ENCODE peak calls at places on chromosomes 6 and 20, in four cellular contexts. One of them, this sample, is unnamed.

GRCh38 chr6:41728073-41728936 is 7.1 kb downstream of the TFEB start:
- DNase-seq in cardiac muscle cell: no peak
- DNase-seq in transverse colon: peak
- DNase-seq in cardiac fibroblast: no peak
- DNase-seq in this sample: no peak

GRCh38 chr6:12851123-12851695 is 134.6 kb downstream of the PHACTR1 start:
- DNase-seq in cardiac muscle cell: peak
- DNase-seq in transverse colon: no peak
- DNase-seq in cardiac fibroblast: peak
- DNase-seq in this sample: no peak

GRCh38 chr20:50120935-50121693 is 8.2 kb upstream of the UBE2V1 start:
- DNase-seq in cardiac muscle cell: peak
- DNase-seq in transverse colon: peak
- DNase-seq in cardiac fibroblast: peak
- DNase-seq in this sample: peak

GRCh38 chr6:37794825-37795224 is 24.7 kb upstream of the ZFAND3 start:
- DNase-seq in cardiac muscle cell: no peak
- DNase-seq in transverse colon: no peak
- DNase-seq in cardiac fibroblast: peak
- DNase-seq in this sample: no peak

GRCh38 chr20:37314617-37315292 is 25.3 kb downstream of the MANBAL start:
- DNase-seq in cardiac muscle cell: peak
- DNase-seq in transverse colon: no peak
- DNase-seq in cardiac fibroblast: no peak
- DNase-seq in this sample: peak

GRCh38 chr6:24149836-24150235 is 23.8 kb downstream of the NRSN1 start:
- DNase-seq in cardiac muscle cell: no peak
- DNase-seq in transverse colon: no peak
- DNase-seq in cardiac fibroblast: no peak
- DNase-seq in this sample: no peak

GRCh38 chr6:108715832-108716231 is 132.4 kb upstream of the ARMC2 start:
- DNase-seq in cardiac muscle cell: peak
- DNase-seq in transverse colon: no peak
- DNase-seq in cardiac fibroblast: peak
- DNase-seq in this sample: no peak

GRCh38 chr20:57991211-57991841 is 237.1 kb downstream of the ANKRD60 start:
- DNase-seq in cardiac muscle cell: peak
- DNase-seq in transverse colon: peak
- DNase-seq in cardiac fibroblast: no peak
- DNase-seq in this sample: no peak

GRCh38 chr6:159655409-159655988 is 37.5 kb downstream of the SOD2 start:
- DNase-seq in cardiac muscle cell: no peak
- DNase-seq in transverse colon: no peak
- DNase-seq in cardiac fibroblast: no peak
- DNase-seq in this sample: no peak

DNA sequence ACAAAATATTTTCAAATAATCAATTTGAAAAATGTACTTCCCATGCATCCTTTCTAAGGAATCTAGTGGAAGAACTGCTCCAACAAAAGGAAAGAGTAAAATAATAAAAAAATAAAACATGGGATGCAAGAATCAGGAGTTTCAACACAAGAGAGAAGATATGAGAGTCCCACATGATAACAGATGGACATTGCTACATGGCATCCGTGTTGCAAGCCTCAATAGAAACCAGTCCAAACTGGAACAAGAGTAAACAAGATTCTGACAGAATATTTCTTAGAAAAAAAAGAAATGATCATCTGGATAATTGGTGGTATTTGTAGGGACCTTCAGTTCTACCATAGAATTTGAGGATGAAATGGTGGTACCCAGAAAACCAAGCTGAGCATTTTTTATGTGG is 186.8 kb downstream of the FRK start:
- DNase-seq in cardiac muscle cell: no peak
- DNase-seq in transverse colon: no peak
- DNase-seq in cardiac fibroblast: no peak
- DNase-seq in this sample: no peak
- TF ChIP-seq CTCF in cardiac muscle cell: no peak
- TF ChIP-seq CTCF in transverse colon: no peak
- TF ChIP-seq CTCF in cardiac fibroblast: no peak
- TF ChIP-seq CTCF in this sample: no peak

GRCh38 chr20:62920039-62920645 is 6.2 kb downstream of the DIDO1 start:
- DNase-seq in cardiac muscle cell: no peak
- DNase-seq in transverse colon: no peak
- DNase-seq in cardiac fibroblast: no peak
- DNase-seq in this sample: no peak

GRCh38 chr20:62916703-62917476 is 9.4 kb downstream of the DIDO1 start:
- DNase-seq in cardiac muscle cell: no peak
- DNase-seq in transverse colon: no peak
- DNase-seq in cardiac fibroblast: no peak
- DNase-seq in this sample: no peak

GRCh38 chr20:62917720-62918119 is 8.6 kb downstream of the DIDO1 start:
- DNase-seq in cardiac muscle cell: no peak
- DNase-seq in transverse colon: no peak
- DNase-seq in cardiac fibroblast: no peak
- DNase-seq in this sample: no peak

GRCh38 chr20:62918137-62918536 is 8.2 kb downstream of the DIDO1 start:
- DNase-seq in cardiac muscle cell: no peak
- DNase-seq in transverse colon: no peak
- DNase-seq in cardiac fibroblast: no peak
- DNase-seq in this sample: no peak

GRCh38 chr20:62918830-62919229 is 7.5 kb downstream of the DIDO1 start:
- DNase-seq in cardiac muscle cell: no peak
- DNase-seq in transverse colon: no peak
- DNase-seq in cardiac fibroblast: no peak
- DNase-seq in this sample: no peak
- H3K4me3 ChIP-seq in cardiac muscle cell: no peak
- H3K4me3 ChIP-seq in transverse colon: no peak
- H3K4me3 ChIP-seq in cardiac fibroblast: no peak
- H3K4me3 ChIP-seq in this sample: no peak

GRCh38 chr6:90859612-90860011 is 272.7 kb upstream of the MAP3K7 start:
- DNase-seq in cardiac muscle cell: no peak
- DNase-seq in transverse colon: no peak
- DNase-seq in cardiac fibroblast: no peak
- DNase-seq in this sample: no peak
- TF ChIP-seq CTCF in cardiac muscle cell: no peak
- TF ChIP-seq CTCF in transverse colon: no peak
- TF ChIP-seq CTCF in cardiac fibroblast: no peak
- TF ChIP-seq CTCF in this sample: no peak

DNA sequence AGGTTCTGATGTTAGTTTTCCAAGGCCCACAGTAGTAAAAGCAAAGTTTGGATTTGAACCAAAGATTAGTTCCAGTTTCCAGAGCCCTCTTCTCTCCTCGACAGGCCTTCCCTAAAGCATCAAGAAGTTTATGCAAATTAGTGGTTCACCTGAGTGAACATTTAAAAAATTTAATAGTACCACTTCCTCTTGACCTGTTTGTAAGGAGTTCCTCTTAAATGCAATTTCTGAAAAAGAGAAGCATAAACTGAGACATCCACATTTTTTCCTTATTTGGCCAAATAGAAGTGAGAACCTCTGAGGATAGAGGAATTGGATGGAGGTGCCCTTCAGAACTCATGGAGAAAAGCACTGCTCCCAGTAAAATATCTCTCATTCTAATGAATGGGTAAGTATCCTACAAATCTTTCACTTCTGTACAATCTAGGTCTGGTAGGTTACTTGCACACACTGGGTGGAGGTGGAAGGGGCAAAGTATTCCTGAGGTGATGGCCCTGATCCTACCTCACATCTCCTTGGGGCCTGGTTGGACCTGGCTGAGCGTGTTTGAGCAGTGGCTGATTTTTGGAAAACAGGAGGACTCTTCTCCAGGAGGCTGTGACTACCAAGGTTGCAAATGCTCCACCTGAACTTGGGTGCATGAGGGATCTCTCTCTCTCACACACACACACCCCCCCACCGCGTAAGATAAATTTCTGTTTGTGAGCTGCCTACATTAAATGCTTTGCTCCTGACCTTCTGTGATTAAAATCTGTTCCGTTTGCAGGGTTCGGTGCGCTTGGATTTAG is 1.0 kb upstream of the DSE start:
- DNase-seq in cardiac muscle cell: no peak
- DNase-seq in transverse colon: no peak
- DNase-seq in cardiac fibroblast: no peak
- DNase-seq in this sample: no peak
- H3K4me3 ChIP-seq in cardiac muscle cell: peak
- H3K4me3 ChIP-seq in transverse colon: no peak
- H3K4me3 ChIP-seq in cardiac fibroblast: peak
- H3K4me3 ChIP-seq in this sample: peak

DNA sequence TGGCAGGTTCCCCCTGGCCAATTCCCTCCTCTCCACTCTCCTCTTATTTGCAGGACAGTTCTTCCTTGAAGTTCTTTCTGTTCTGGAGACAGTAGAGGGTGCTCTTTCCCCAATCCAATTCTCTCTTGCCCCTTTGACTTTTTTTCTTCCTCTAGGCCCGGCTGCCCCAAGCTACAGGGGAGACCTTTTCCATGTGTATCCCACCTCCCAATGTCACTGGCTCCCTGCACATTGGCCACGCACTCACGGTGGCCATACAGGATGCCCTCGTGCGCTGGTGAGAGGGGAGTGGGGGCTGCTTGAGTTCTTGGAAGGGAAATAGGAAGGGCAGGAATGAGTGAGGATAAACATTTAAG is 1.5 kb downstream of the VARS2 start:
- DNase-seq in cardiac muscle cell: peak
- DNase-seq in transverse colon: no peak
- DNase-seq in cardiac fibroblast: peak
- DNase-seq in this sample: no peak
- TF ChIP-seq CTCF in cardiac muscle cell: peak
- TF ChIP-seq CTCF in transverse colon: peak
- TF ChIP-seq CTCF in cardiac fibroblast: peak
- TF ChIP-seq CTCF in this sample: peak

DNA sequence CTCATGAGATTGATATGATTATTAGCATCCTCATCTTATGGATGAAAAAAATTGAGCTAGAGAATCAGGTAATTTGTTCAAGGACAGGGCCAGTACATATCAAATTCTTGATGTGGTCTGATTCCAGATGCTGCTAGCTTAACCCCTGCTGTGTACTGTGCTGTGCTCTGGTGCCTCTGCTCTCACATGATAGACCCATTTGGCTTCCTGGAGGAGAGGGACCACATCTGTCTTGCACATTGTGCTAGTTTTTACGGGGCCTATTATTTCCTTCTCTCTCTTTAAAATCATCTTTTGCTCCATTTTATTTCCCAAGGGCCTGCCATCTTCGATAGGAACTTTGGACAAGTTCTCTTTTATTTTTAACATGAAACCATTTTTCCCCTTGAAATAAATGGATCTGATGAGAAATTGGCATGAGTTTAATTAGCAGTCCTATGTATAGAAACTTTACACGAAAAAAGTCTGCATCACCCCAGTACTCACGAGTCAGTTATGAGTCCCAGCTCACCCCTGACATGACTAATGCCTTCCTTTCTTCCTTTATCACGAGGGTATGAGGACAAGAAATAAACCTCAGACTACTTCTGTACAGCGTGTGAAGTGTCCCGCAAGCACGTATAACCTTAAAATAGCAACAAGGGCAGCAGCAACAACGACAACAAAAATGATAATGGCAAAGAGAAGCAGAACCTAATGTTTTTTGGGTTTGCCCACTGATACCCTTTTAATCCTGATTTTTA is 26.5 kb downstream of the CD109 start:
- DNase-seq in cardiac muscle cell: peak
- DNase-seq in transverse colon: no peak
- DNase-seq in cardiac fibroblast: peak
- DNase-seq in this sample: no peak
- H3K4me3 ChIP-seq in cardiac muscle cell: no peak
- H3K4me3 ChIP-seq in transverse colon: no peak
- H3K4me3 ChIP-seq in cardiac fibroblast: no peak
- H3K4me3 ChIP-seq in this sample: no peak

GRCh38 chr6:163180874-163181541 is 233.5 kb upstream of the QKI start:
- DNase-seq in cardiac muscle cell: peak
- DNase-seq in transverse colon: peak
- DNase-seq in cardiac fibroblast: peak
- DNase-seq in this sample: peak
- TF ChIP-seq CTCF in cardiac muscle cell: peak
- TF ChIP-seq CTCF in transverse colon: peak
- TF ChIP-seq CTCF in cardiac fibroblast: peak
- TF ChIP-seq CTCF in this sample: peak

GRCh38 chr6:143964667-143965066 is 43.4 kb downstream of the PLAGL1 start:
- DNase-seq in cardiac muscle cell: peak
- DNase-seq in transverse colon: no peak
- DNase-seq in cardiac fibroblast: no peak
- DNase-seq in this sample: no peak

GRCh38 chr6:143966291-143966690 is 41.8 kb downstream of the PLAGL1 start:
- DNase-seq in cardiac muscle cell: no peak
- DNase-seq in transverse colon: no peak
- DNase-seq in cardiac fibroblast: no peak
- DNase-seq in this sample: no peak

GRCh38 chr6:143963158-143963919 is 44.7 kb downstream of the PLAGL1 start:
- DNase-seq in cardiac muscle cell: no peak
- DNase-seq in transverse colon: no peak
- DNase-seq in cardiac fibroblast: no peak
- DNase-seq in this sample: no peak

GRCh38 chr6:143967861-143968498 is 40.1 kb downstream of the PLAGL1 start:
- DNase-seq in cardiac muscle cell: peak
- DNase-seq in transverse colon: no peak
- DNase-seq in cardiac fibroblast: peak
- DNase-seq in this sample: no peak

DNA sequence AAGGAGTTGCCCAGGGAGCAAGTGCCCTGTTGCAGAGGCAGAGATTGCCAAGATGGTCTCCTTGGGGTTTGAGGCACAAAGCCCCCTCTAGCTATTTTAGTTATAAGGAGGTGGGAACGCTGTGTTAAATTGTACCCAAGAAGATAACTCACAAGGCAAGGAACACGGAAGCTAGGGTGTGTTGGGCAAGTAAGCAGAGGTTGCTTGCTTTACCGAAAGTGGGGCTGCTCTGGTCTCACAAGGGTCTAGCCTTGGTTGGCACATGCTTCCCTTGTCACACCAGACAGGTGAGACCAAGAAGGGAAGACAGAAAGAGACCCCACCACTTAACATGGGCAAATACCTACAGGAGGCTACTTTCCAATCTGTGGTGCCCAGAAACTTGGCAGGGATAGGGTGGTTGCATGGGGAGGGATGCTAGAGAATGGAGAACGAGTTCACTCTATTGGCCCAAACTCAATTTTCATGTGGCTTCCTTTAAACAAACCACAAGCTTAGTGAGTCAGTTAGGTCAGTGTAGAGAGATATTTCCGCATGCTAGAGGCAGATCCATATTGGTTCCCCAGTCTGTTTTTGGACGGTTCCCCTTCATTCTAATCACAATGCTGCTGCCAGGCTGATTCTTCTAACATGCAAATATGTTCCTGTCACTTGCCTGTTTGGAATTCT is 42.4 kb downstream of the PLAGL1 start:
- DNase-seq in cardiac muscle cell: peak
- DNase-seq in transverse colon: no peak
- DNase-seq in cardiac fibroblast: peak
- DNase-seq in this sample: no peak
- H3K4me3 ChIP-seq in cardiac muscle cell: no peak
- H3K4me3 ChIP-seq in transverse colon: no peak
- H3K4me3 ChIP-seq in cardiac fibroblast: no peak
- H3K4me3 ChIP-seq in this sample: no peak

DNA sequence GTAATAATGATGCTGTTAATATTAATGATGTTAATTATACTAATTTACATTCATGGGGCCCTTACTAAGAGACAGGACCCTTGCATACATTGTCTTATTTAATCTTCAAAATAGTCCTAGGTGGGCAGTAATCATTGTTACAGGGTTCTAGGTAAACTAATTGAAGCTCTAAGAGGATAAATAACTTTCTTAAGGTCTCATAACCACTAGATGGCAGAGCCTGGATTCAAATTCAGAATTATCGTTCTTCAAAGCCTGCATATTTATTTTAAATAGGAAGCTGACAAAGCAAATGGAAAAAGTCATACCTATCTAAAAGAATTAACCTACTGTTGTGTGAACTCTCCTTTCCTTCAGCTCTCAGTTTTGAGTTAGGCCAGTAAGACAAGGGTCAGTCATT is 23.5 kb downstream of the PTCHD4 start:
- DNase-seq in cardiac muscle cell: peak
- DNase-seq in transverse colon: no peak
- DNase-seq in cardiac fibroblast: peak
- DNase-seq in this sample: no peak
- TF ChIP-seq CTCF in cardiac muscle cell: peak
- TF ChIP-seq CTCF in transverse colon: no peak
- TF ChIP-seq CTCF in cardiac fibroblast: peak
- TF ChIP-seq CTCF in this sample: peak